ENCODE peak calls at places on chromosomes 1 and 21, in four cellular contexts. One of them, this sample, is unnamed. For H3K4me1, the result is how much of the 10 kb centered on the place peaks cover.

GRCh38 chr1:225449261-225449660 is 21.4 kb upstream of the LBR start:
- DNase-seq in A549: peak
- DNase-seq in GM12878: no peak
- DNase-seq in tibial nerve: no peak
- DNase-seq in this sample: peak

GRCh38 chr1:71193153-71193552 is 112.3 kb upstream of the ZRANB2 start:
- DNase-seq in A549: no peak
- DNase-seq in GM12878: no peak
- DNase-seq in tibial nerve: no peak
- DNase-seq in this sample: no peak

GRCh38 chr1:76862447-76862846 is 4.8 kb upstream of the ST6GALNAC5 start:
- DNase-seq in A549: no peak
- DNase-seq in GM12878: no peak
- DNase-seq in tibial nerve: no peak
- DNase-seq in this sample: no peak

GRCh38 chr21:17387030-17387617 is 125.7 kb upstream of the CXADR start:
- DNase-seq in A549: peak
- DNase-seq in GM12878: peak
- DNase-seq in tibial nerve: peak
- DNase-seq in this sample: peak

GRCh38 chr1:89939693-89940438 is 55.0 kb upstream of the ZNF326 start:
- DNase-seq in A549: no peak
- DNase-seq in GM12878: no peak
- DNase-seq in tibial nerve: no peak
- DNase-seq in this sample: no peak

GRCh38 chr1:29503441-29503840 is 267.1 kb downstream of the PTPRU start:
- DNase-seq in A549: no peak
- DNase-seq in GM12878: no peak
- DNase-seq in tibial nerve: no peak
- DNase-seq in this sample: no peak

GRCh38 chr1:8671313-8671917 is 146.0 kb downstream of the RERE start:
- DNase-seq in A549: peak
- DNase-seq in GM12878: no peak
- DNase-seq in tibial nerve: peak
- DNase-seq in this sample: no peak

GRCh38 chr1:161770250-161770649 is 4.1 kb downstream of the ATF6 start:
- DNase-seq in A549: no peak
- DNase-seq in GM12878: no peak
- DNase-seq in tibial nerve: no peak
- DNase-seq in this sample: no peak

GRCh38 chr1:177490786-177491185 is 320.0 kb downstream of the BRINP2 start:
- DNase-seq in A549: no peak
- DNase-seq in GM12878: no peak
- DNase-seq in tibial nerve: no peak
- DNase-seq in this sample: no peak

GRCh38 chr1:169711469-169712308 is at the start of gene SELL:
- DNase-seq in A549: peak
- DNase-seq in GM12878: peak
- DNase-seq in tibial nerve: peak
- DNase-seq in this sample: peak

GRCh38 chr21:41636636-41637625 is 129.0 kb upstream of the TMPRSS2 start:
- DNase-seq in A549: no peak
- DNase-seq in GM12878: no peak
- DNase-seq in tibial nerve: no peak
- DNase-seq in this sample: no peak
- H3K4me1 ChIP-seq in A549: under half
- H3K4me1 ChIP-seq in GM12878: under half
- H3K4me1 ChIP-seq in tibial nerve: under half
- H3K4me1 ChIP-seq in this sample: under half

GRCh38 chr1:31664528-31664927 is 19.9 kb upstream of the PEF1 start:
- DNase-seq in A549: no peak
- DNase-seq in GM12878: no peak
- DNase-seq in tibial nerve: no peak
- DNase-seq in this sample: no peak
- TF ChIP-seq EP300 in A549: no peak
- TF ChIP-seq EP300 in GM12878: no peak
- TF ChIP-seq EP300 in tibial nerve: no peak
- TF ChIP-seq EP300 in this sample: no peak

DNA sequence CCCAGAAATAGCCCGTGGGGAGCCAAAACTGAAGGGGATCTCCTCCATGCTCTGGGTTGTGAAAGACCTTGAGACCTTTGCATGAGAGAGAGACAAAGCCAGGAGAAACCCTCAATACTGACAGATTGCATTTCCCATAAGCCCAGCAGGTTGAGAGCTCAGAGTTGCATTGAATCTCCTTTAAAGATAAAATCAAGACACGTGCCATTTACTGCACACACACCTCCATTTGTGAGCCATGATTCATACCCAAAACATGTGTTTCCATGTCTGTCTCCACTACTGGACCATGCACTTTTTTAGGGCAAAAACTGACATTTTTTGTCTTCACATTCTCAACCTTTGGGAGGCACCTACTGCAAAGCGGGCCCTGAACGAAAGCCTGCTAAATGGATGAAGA is 144.0 kb upstream of the NRIP1 start:
- DNase-seq in A549: no peak
- DNase-seq in GM12878: no peak
- DNase-seq in tibial nerve: no peak
- DNase-seq in this sample: no peak
- H3K4me1 ChIP-seq in A549: under half
- H3K4me1 ChIP-seq in GM12878: under half
- H3K4me1 ChIP-seq in tibial nerve: under half
- H3K4me1 ChIP-seq in this sample: under half

GRCh38 chr1:26521669-26522030 is 7.9 kb upstream of the RPS6KA1 start:
- DNase-seq in A549: no peak
- DNase-seq in GM12878: no peak
- DNase-seq in tibial nerve: no peak
- DNase-seq in this sample: no peak
- TF ChIP-seq EP300 in A549: no peak
- TF ChIP-seq EP300 in GM12878: no peak
- TF ChIP-seq EP300 in tibial nerve: no peak
- TF ChIP-seq EP300 in this sample: no peak

GRCh38 chr21:33359446-33359845 is 34.7 kb downstream of the IFNAR1 start:
- DNase-seq in A549: no peak
- DNase-seq in GM12878: no peak
- DNase-seq in tibial nerve: no peak
- DNase-seq in this sample: no peak

GRCh38 chr21:33360871-33361602 is 36.3 kb downstream of the IFNAR1 start:
- DNase-seq in A549: peak
- DNase-seq in GM12878: peak
- DNase-seq in tibial nerve: peak
- DNase-seq in this sample: peak

GRCh38 chr21:33357177-33357576 is 32.4 kb downstream of the IFNAR1 start:
- DNase-seq in A549: no peak
- DNase-seq in GM12878: no peak
- DNase-seq in tibial nerve: no peak
- DNase-seq in this sample: no peak

GRCh38 chr21:33362044-33362555 is 37.3 kb downstream of the IFNAR1 start:
- DNase-seq in A549: no peak
- DNase-seq in GM12878: no peak
- DNase-seq in tibial nerve: no peak
- DNase-seq in this sample: peak

GRCh38 chr21:33360281-33360680 is 35.5 kb downstream of the IFNAR1 start:
- DNase-seq in A549: no peak
- DNase-seq in GM12878: no peak
- DNase-seq in tibial nerve: no peak
- DNase-seq in this sample: no peak
- H3K4me1 ChIP-seq in A549: under half
- H3K4me1 ChIP-seq in GM12878: under half
- H3K4me1 ChIP-seq in tibial nerve: under half
- H3K4me1 ChIP-seq in this sample: under half

GRCh38 chr1:197180252-197180878 is 33.9 kb upstream of the ASPM start:
- DNase-seq in A549: peak
- DNase-seq in GM12878: no peak
- DNase-seq in tibial nerve: no peak
- DNase-seq in this sample: no peak
- TF ChIP-seq EP300 in A549: no peak
- TF ChIP-seq EP300 in GM12878: no peak
- TF ChIP-seq EP300 in tibial nerve: no peak
- TF ChIP-seq EP300 in this sample: no peak

DNA sequence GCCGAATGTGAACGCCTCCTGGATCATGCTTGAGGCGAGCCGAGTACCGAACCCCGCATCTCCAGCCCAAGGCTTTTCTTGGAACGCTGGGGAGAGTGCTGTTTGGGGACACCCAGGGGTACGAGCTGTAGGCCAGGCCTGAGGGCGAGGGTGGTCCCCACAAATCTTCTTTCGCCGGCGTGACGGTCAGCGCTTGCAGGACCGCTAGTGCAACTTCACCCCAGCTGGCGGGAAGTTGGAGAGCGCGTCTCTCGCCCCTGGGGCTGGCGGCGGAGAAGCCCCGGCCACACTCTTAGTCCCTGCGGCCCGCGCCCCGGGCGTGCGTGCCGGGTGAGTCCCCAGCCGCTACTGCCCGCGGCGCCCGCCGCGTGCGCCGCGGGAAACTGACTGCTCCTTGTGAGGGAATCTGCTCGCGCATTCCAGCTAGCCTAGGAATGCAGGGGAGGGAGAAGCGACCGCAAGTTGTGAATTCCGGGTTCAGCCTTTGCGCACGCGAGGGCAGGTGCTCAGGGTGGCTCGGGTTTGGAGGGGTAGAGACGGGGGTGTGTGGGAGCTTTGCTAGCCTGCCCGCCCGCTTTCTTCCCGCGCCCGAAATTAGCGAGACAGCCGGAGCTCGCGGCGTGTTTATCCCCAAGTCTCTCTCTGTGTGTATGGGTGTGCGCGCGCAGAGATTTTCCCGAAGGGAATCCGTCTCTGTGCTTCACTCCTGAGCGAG is 884 bp downstream of the LHX4 start:
- DNase-seq in A549: peak
- DNase-seq in GM12878: no peak
- DNase-seq in tibial nerve: no peak
- DNase-seq in this sample: no peak
- H3K4me1 ChIP-seq in A549: under half
- H3K4me1 ChIP-seq in GM12878: under half
- H3K4me1 ChIP-seq in tibial nerve: half or more
- H3K4me1 ChIP-seq in this sample: half or more

GRCh38 chr1:94417962-94418663 is at the start of gene ABCD3:
- DNase-seq in A549: peak
- DNase-seq in GM12878: peak
- DNase-seq in tibial nerve: peak
- DNase-seq in this sample: peak
- TF ChIP-seq EP300 in A549: no peak
- TF ChIP-seq EP300 in GM12878: peak
- TF ChIP-seq EP300 in tibial nerve: peak
- TF ChIP-seq EP300 in this sample: no peak

DNA sequence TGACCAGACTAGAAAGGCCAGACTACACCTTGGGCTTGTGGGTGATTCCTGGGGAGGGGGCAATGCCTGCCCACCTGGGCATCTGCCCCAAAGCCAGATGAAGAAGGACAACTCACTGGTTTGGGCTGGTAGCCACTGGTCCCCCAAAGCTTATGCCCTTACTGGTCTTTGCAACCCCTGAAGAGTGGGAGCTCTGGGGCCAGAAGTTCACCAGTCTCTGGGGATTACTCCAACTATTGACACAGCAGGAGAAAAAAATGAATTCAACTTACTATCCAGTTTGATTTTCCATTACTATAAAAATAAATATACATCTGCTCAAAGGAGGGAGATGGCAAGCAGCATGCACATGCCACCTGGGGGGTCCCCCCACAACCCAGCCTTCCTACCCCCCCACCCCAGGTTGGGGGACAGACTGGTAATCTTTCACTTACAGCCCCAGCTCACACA is 2.6 kb downstream of the AHDC1 start:
- DNase-seq in A549: no peak
- DNase-seq in GM12878: no peak
- DNase-seq in tibial nerve: no peak
- DNase-seq in this sample: no peak
- H3K4me1 ChIP-seq in A549: half or more
- H3K4me1 ChIP-seq in GM12878: under half
- H3K4me1 ChIP-seq in tibial nerve: half or more
- H3K4me1 ChIP-seq in this sample: half or more